ENCODE peak calls at places on chromosomes 11 and 22, in five cellular contexts. One of them, this sample, is unnamed. For H3K4me1, the result is how much of the 10 kb centered on the place peaks cover.

GRCh38 chr11:20962581-20962980 is 293.2 kb downstream of the NELL1 start:
- DNase-seq in right lobe of liver: no peak
- DNase-seq in A549: no peak
- DNase-seq in left ventricle myocardium inferior: no peak
- DNase-seq in H1: no peak
- DNase-seq in this sample: no peak

GRCh38 chr22:39183991-39184585 is 31.6 kb upstream of the CBX7 start:
- DNase-seq in right lobe of liver: no peak
- DNase-seq in A549: peak
- DNase-seq in left ventricle myocardium inferior: no peak
- DNase-seq in H1: no peak
- DNase-seq in this sample: peak

GRCh38 chr22:36439481-36440271 is 41.8 kb downstream of the TXN2 start:
- DNase-seq in right lobe of liver: no peak
- DNase-seq in A549: peak
- DNase-seq in left ventricle myocardium inferior: peak
- DNase-seq in H1: no peak
- DNase-seq in this sample: peak

GRCh38 chr22:48476599-48476998 is 1351.1 kb downstream of the BRD1 start:
- DNase-seq in right lobe of liver: no peak
- DNase-seq in A549: no peak
- DNase-seq in left ventricle myocardium inferior: no peak
- DNase-seq in H1: no peak
- DNase-seq in this sample: no peak

GRCh38 chr11:12376259-12376971 is 956 bp upstream of the PARVA start:
- DNase-seq in right lobe of liver: no peak
- DNase-seq in A549: no peak
- DNase-seq in left ventricle myocardium inferior: peak
- DNase-seq in H1: no peak
- DNase-seq in this sample: no peak

GRCh38 chr11:12765428-12765827 is 91.2 kb downstream of the TEAD1 start:
- DNase-seq in right lobe of liver: no peak
- DNase-seq in A549: no peak
- DNase-seq in left ventricle myocardium inferior: peak
- DNase-seq in H1: no peak
- DNase-seq in this sample: no peak

GRCh38 chr11:76131142-76131541 is 75.2 kb downstream of the WNT11 start:
- DNase-seq in right lobe of liver: no peak
- DNase-seq in A549: no peak
- DNase-seq in left ventricle myocardium inferior: no peak
- DNase-seq in H1: no peak
- DNase-seq in this sample: no peak

GRCh38 chr11:57181678-57182305 is at the start of gene LRRC55:
- DNase-seq in right lobe of liver: no peak
- DNase-seq in A549: no peak
- DNase-seq in left ventricle myocardium inferior: no peak
- DNase-seq in H1: no peak
- DNase-seq in this sample: no peak

GRCh38 chr11:60915250-60915914 is 1.4 kb downstream of the TMEM109 start:
- DNase-seq in right lobe of liver: no peak
- DNase-seq in A549: peak
- DNase-seq in left ventricle myocardium inferior: peak
- DNase-seq in H1: no peak
- DNase-seq in this sample: peak

GRCh38 chr11:115409691-115410220 is 94.5 kb downstream of the CADM1 start:
- DNase-seq in right lobe of liver: no peak
- DNase-seq in A549: peak
- DNase-seq in left ventricle myocardium inferior: no peak
- DNase-seq in H1: no peak
- DNase-seq in this sample: no peak

GRCh38 chr11:112219476-112220232 is 6.6 kb upstream of the PTS start:
- DNase-seq in right lobe of liver: no peak
- DNase-seq in A549: peak
- DNase-seq in left ventricle myocardium inferior: no peak
- DNase-seq in H1: no peak
- DNase-seq in this sample: no peak

GRCh38 chr11:12179019-12179418 is 68.6 kb downstream of the MICAL2 start:
- DNase-seq in right lobe of liver: no peak
- DNase-seq in A549: no peak
- DNase-seq in left ventricle myocardium inferior: no peak
- DNase-seq in H1: no peak
- DNase-seq in this sample: no peak

GRCh38 chr22:48254311-48254873 is 1491.9 kb downstream of the TBC1D22A start:
- DNase-seq in right lobe of liver: no peak
- DNase-seq in A549: peak
- DNase-seq in left ventricle myocardium inferior: no peak
- DNase-seq in H1: no peak
- DNase-seq in this sample: no peak

GRCh38 chr11:518463-519202 is 11.6 kb upstream of the RNH1 start:
- DNase-seq in right lobe of liver: peak
- DNase-seq in A549: peak
- DNase-seq in left ventricle myocardium inferior: peak
- DNase-seq in H1: peak
- DNase-seq in this sample: peak

GRCh38 chr11:3674189-3674588 is 3.0 kb upstream of the CHRNA10 start:
- DNase-seq in right lobe of liver: no peak
- DNase-seq in A549: peak
- DNase-seq in left ventricle myocardium inferior: no peak
- DNase-seq in H1: peak
- DNase-seq in this sample: no peak

GRCh38 chr11:46162700-46163099 is 41.4 kb upstream of the PHF21A start:
- DNase-seq in right lobe of liver: no peak
- DNase-seq in A549: no peak
- DNase-seq in left ventricle myocardium inferior: no peak
- DNase-seq in H1: no peak
- DNase-seq in this sample: no peak

GRCh38 chr22:30422481-30423295 is 2.9 kb upstream of the MTFP1 start:
- DNase-seq in right lobe of liver: peak
- DNase-seq in A549: peak
- DNase-seq in left ventricle myocardium inferior: peak
- DNase-seq in H1: peak
- DNase-seq in this sample: peak

GRCh38 chr11:83069441-83070043 is 2.2 kb downstream of the RAB30 start:
- DNase-seq in right lobe of liver: no peak
- DNase-seq in A549: no peak
- DNase-seq in left ventricle myocardium inferior: no peak
- DNase-seq in H1: no peak
- DNase-seq in this sample: no peak
- H3K4me3 ChIP-seq in right lobe of liver: no peak
- H3K4me3 ChIP-seq in A549: peak
- H3K4me3 ChIP-seq in left ventricle myocardium inferior: peak
- H3K4me3 ChIP-seq in H1: no peak
- H3K4me3 ChIP-seq in this sample: no peak

GRCh38 chr11:89205378-89205777 is 27.7 kb downstream of the TYR start:
- DNase-seq in right lobe of liver: no peak
- DNase-seq in A549: no peak
- DNase-seq in left ventricle myocardium inferior: no peak
- DNase-seq in H1: no peak
- DNase-seq in this sample: no peak
- TF ChIP-seq CTCF in right lobe of liver: no peak
- TF ChIP-seq CTCF in A549: no peak
- TF ChIP-seq CTCF in left ventricle myocardium inferior: no peak
- TF ChIP-seq CTCF in H1: no peak
- TF ChIP-seq CTCF in this sample: peak

GRCh38 chr11:73322111-73322985 is 14.3 kb downstream of the ARHGEF17 start:
- DNase-seq in right lobe of liver: no peak
- DNase-seq in A549: no peak
- DNase-seq in left ventricle myocardium inferior: no peak
- DNase-seq in H1: no peak
- DNase-seq in this sample: no peak
- H3K4me1 ChIP-seq in right lobe of liver: under half
- H3K4me1 ChIP-seq in A549: under half
- H3K4me1 ChIP-seq in left ventricle myocardium inferior: half or more
- H3K4me1 ChIP-seq in H1: under half
- H3K4me1 ChIP-seq in this sample: under half

GRCh38 chr11:128715691-128716153 is 21.9 kb downstream of the FLI1 start:
- DNase-seq in right lobe of liver: peak
- DNase-seq in A549: no peak
- DNase-seq in left ventricle myocardium inferior: no peak
- DNase-seq in H1: no peak
- DNase-seq in this sample: no peak
- H3K4me3 ChIP-seq in right lobe of liver: no peak
- H3K4me3 ChIP-seq in A549: no peak
- H3K4me3 ChIP-seq in left ventricle myocardium inferior: peak
- H3K4me3 ChIP-seq in H1: no peak
- H3K4me3 ChIP-seq in this sample: no peak

DNA sequence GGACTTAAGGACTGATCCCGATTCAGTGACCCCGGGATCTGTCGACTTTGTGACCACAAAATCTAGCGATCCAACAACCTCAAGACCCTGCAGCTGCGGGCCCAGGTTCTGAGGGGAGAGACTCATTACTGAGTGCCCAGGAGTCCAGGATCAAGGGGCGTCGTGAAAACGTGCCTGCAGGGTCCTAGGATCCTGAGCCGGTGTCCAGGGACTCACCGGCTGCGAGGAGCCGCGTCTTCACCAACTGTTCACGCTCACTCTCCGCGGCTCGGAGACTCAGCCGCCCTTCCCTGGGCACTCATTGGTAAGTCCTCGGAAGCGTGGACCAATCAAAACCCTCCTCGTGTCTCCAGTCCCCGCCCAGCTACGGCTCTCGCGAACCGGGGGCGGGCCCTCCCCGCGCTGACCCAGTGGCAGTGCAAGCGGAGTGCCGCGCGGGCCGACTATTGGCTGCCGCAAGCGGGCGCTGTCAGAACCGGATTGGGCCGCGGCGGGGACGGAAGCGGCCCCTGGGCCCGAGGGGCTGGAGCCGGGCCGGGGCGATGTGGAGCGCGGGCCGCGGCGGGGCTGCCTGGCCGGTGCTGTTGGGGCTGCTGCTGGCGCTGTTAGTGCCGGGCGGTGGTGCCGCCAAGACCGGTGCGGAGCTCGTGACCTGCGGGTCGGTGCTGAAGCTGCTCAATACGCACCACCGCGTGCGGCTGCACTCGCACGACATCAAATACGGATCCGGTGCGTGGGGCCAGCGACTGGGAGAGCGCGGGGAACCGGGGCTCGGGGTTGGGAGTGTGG is at the start of gene SDF2L1:
- DNase-seq in right lobe of liver: peak
- DNase-seq in A549: peak
- DNase-seq in left ventricle myocardium inferior: peak
- DNase-seq in H1: peak
- DNase-seq in this sample: peak
- TF ChIP-seq CTCF in right lobe of liver: peak
- TF ChIP-seq CTCF in A549: no peak
- TF ChIP-seq CTCF in left ventricle myocardium inferior: peak
- TF ChIP-seq CTCF in H1: no peak
- TF ChIP-seq CTCF in this sample: peak

GRCh38 chr22:26481694-26482093 is 1.9 kb downstream of the HPS4 start:
- DNase-seq in right lobe of liver: no peak
- DNase-seq in A549: no peak
- DNase-seq in left ventricle myocardium inferior: no peak
- DNase-seq in H1: no peak
- DNase-seq in this sample: no peak
- H3K4me1 ChIP-seq in right lobe of liver: under half
- H3K4me1 ChIP-seq in A549: under half
- H3K4me1 ChIP-seq in left ventricle myocardium inferior: half or more
- H3K4me1 ChIP-seq in H1: under half
- H3K4me1 ChIP-seq in this sample: under half

GRCh38 chr11:6233984-6234313 is 487 bp downstream of the FHIP1B start:
- DNase-seq in right lobe of liver: no peak
- DNase-seq in A549: no peak
- DNase-seq in left ventricle myocardium inferior: no peak
- DNase-seq in H1: no peak
- DNase-seq in this sample: no peak
- H3K4me3 ChIP-seq in right lobe of liver: peak
- H3K4me3 ChIP-seq in A549: peak
- H3K4me3 ChIP-seq in left ventricle myocardium inferior: peak
- H3K4me3 ChIP-seq in H1: peak
- H3K4me3 ChIP-seq in this sample: peak